ENCODE peak calls at places on chromosomes 13 and 19, in ten cellular contexts. T, B, Z, Q, Y, S, W, O, R and G are unnamed samples.

GRCh38 chr13:50635504-50635903 is 208.0 kb downstream of the DLEU7 start:
- DNase-seq in T (peak), B (no peak), Z (no peak), Q (no peak), Y (no peak), S (peak), W (no peak), O (no peak), R (no peak), G (no peak)

GRCh38 chr13:106573279-106573831 is 5.4 kb upstream of the ARGLU1 start:
- DNase-seq in T (peak), B (no peak), Z (peak), Q (no peak), Y (no peak), S (no peak), W (no peak), O (no peak), R (no peak), G (no peak)

GRCh38 chr19:1853295-1854031 is 5.2 kb upstream of the REXO1 start:
- DNase-seq in T (peak), B (peak), Z (peak), Q (peak), Y (peak), S (peak), W (peak), O (peak), R (no peak), G (peak)

GRCh38 chr19:17260842-17261325 is 3.7 kb downstream of the USHBP1 start:
- DNase-seq in T (peak), B (peak), Z (peak), Q (peak), Y (peak), S (peak), W (peak), O (peak), R (no peak), G (peak)

GRCh38 chr13:106087201-106087600 is 448.3 kb downstream of the EFNB2 start:
- DNase-seq in T (no peak), B (no peak), Z (no peak), Q (no peak), Y (no peak), S (no peak), W (no peak), O (no peak), R (no peak), G (no peak)

GRCh38 chr19:18153555-18154134 is 682 bp downstream of the PIK3R2 start:
- DNase-seq in T (peak), B (no peak), Z (no peak), Q (no peak), Y (no peak), S (no peak), W (peak), O (no peak), R (no peak), G (no peak)

GRCh38 chr19:38675611-38676010 is 28.2 kb downstream of the ACTN4 start:
- DNase-seq in T (no peak), B (no peak), Z (no peak), Q (no peak), Y (no peak), S (no peak), W (no peak), O (no peak), R (no peak), G (no peak)

GRCh38 chr13:42593719-42594012 is 19.7 kb downstream of the TNFSF11 start:
- DNase-seq in T (no peak), B (no peak), Z (no peak), Q (no peak), Y (no peak), S (no peak), W (no peak), O (no peak), R (no peak), G (no peak)

GRCh38 chr19:22052644-22053013 is 345 bp downstream of the ZNF257 start:
- DNase-seq in T (no peak), B (no peak), Z (no peak), Q (no peak), Y (no peak), S (no peak), W (no peak), O (no peak), R (no peak), G (no peak)

GRCh38 chr19:29538651-29539050 is 12.9 kb downstream of the VSTM2B start:
- DNase-seq in T (no peak), B (no peak), Z (no peak), Q (no peak), Y (no peak), S (no peak), W (no peak), O (no peak), R (no peak), G (no peak)

GRCh38 chr19:48511800-48512503 is at the start of gene LMTK3:
- DNase-seq in T (peak), B (peak), Z (no peak), Q (peak), Y (no peak), S (no peak), W (peak), O (peak), R (no peak), G (no peak)

GRCh38 chr13:40679586-40679985 is 13.1 kb upstream of the FOXO1 start:
- DNase-seq in T (no peak), B (no peak), Z (no peak), Q (no peak), Y (no peak), S (no peak), W (no peak), O (no peak), R (no peak), G (no peak)

GRCh38 chr13:24802074-24802473 is 38.1 kb downstream of the RNF17 start:
- DNase-seq in T (peak), B (no peak), Z (no peak), Q (no peak), Y (no peak), S (no peak), W (no peak), O (peak), R (no peak), G (no peak)

GRCh38 chr19:58409010-58409790 is 751 bp downstream of the ZNF584 start:
- DNase-seq in T (peak), B (no peak), Z (peak), Q (no peak), Y (peak), S (peak), W (peak), O (no peak), R (no peak), G (no peak)

GRCh38 chr13:24680921-24681585 is 845 bp downstream of the ATP12A start:
- DNase-seq in T (no peak), B (no peak), Z (no peak), Q (no peak), Y (no peak), S (no peak), W (no peak), O (no peak), R (no peak), G (no peak)

GRCh38 chr13:48594080-48594815 is 59.5 kb upstream of the CYSLTR2 start:
- DNase-seq in T (no peak), B (no peak), Z (no peak), Q (no peak), Y (no peak), S (no peak), W (no peak), O (no peak), R (no peak), G (no peak)

GRCh38 chr13:114034481-114034891 is 60.6 kb upstream of the C13orf46 start:
- DNase-seq in T (peak), B (no peak), Z (peak), Q (no peak), Y (no peak), S (no peak), W (no peak), O (no peak), R (no peak), G (no peak)

GRCh38 chr13:24341439-24341838 is 32.1 kb downstream of the C1QTNF9 start:
- DNase-seq in T (peak), B (no peak), Z (peak), Q (no peak), Y (no peak), S (no peak), W (no peak), O (no peak), R (no peak), G (peak)

GRCh38 chr19:7832781-7833180 is 2.8 kb downstream of the EVI5L start:
- DNase-seq in T (peak), B (no peak), Z (no peak), Q (no peak), Y (no peak), S (no peak), W (no peak), O (no peak), R (no peak), G (no peak)

GRCh38 chr13:58744686-58745085 is 1113.1 kb downstream of the PCDH17 start:
- DNase-seq in T (no peak), B (no peak), Z (no peak), Q (no peak), Y (no peak), S (no peak), W (no peak), O (no peak), R (no peak), G (no peak)

GRCh38 chr19:18644144-18645034 is 7.6 kb downstream of the KLHL26 start:
- DNase-seq in T (no peak), B (no peak), Z (no peak), Q (no peak), Y (no peak), S (peak), W (no peak), O (no peak), R (no peak), G (no peak)

GRCh38 chr13:109274188-109274821 is 512.1 kb downstream of the IRS2 start:
- DNase-seq in T (peak), B (no peak), Z (peak), Q (no peak), Y (peak), S (no peak), W (no peak), O (peak), R (peak), G (no peak)